ENCODE peak calls at places on chromosomes 6 and 20, in five cellular contexts. T, M, S, B and G are unnamed samples. For H3K27me3, the result is how much of the 10 kb centered on the place peaks cover.

GRCh38 chr6:52640170-52640569 is 30.7 kb upstream of the TMEM14A start:
- DNase-seq in T (no peak), M (no peak), S (no peak), B (peak), G (no peak)

GRCh38 chr6:12968290-12968689 is 251.7 kb downstream of the PHACTR1 start:
- DNase-seq in T (no peak), M (no peak), S (no peak), B (no peak), G (no peak)

GRCh38 chr6:74867286-74867685 is 338.6 kb downstream of the COL12A1 start:
- DNase-seq in T (no peak), M (no peak), S (no peak), B (no peak), G (no peak)

GRCh38 chr6:81023708-81024107 is 728.8 kb downstream of the TENT5A start:
- DNase-seq in T (no peak), M (no peak), S (no peak), B (no peak), G (no peak)

GRCh38 chr6:123016431-123017110 is 20.5 kb downstream of the CLVS2 start:
- DNase-seq in T (no peak), M (no peak), S (no peak), B (no peak), G (no peak)

GRCh38 chr6:147905721-147906120 is 397.2 kb downstream of the SAMD5 start:
- DNase-seq in T (no peak), M (no peak), S (no peak), B (no peak), G (no peak)

GRCh38 chr6:11785953-11786579 is 7.5 kb upstream of the ADTRP start:
- DNase-seq in T (peak), M (no peak), S (no peak), B (peak), G (no peak)

GRCh38 chr6:141463237-141463977 is 669.3 kb upstream of the GJE1 start:
- DNase-seq in T (peak), M (no peak), S (no peak), B (no peak), G (no peak)

GRCh38 chr6:136922680-136922996 is 537 bp downstream of the SLC35D3 start:
- DNase-seq in T (peak), M (no peak), S (no peak), B (no peak), G (no peak)

GRCh38 chr6:125066964-125067363 is 86.6 kb upstream of the TPD52L1 start:
- DNase-seq in T (peak), M (peak), S (no peak), B (no peak), G (no peak)

GRCh38 chr6:149129401-149130077 is 188.0 kb upstream of the TAB2 start:
- DNase-seq in T (no peak), M (peak), S (no peak), B (no peak), G (no peak)

GRCh38 chr6:125957845-125958244 is 1.3 kb downstream of the HINT3 start:
- DNase-seq in T (peak), M (peak), S (no peak), B (no peak), G (no peak)

GRCh38 chr6:439681-440167 is 48.2 kb downstream of the IRF4 start:
- DNase-seq in T (no peak), M (no peak), S (no peak), B (no peak), G (no peak)

GRCh38 chr20:51366155-51366886 is 176.2 kb downstream of the NFATC2 start:
- DNase-seq in T (no peak), M (peak), S (peak), B (peak), G (no peak)

GRCh38 chr6:33118525-33119123 is 42.8 kb downstream of the HLA-DPB1 start:
- DNase-seq in T (peak), M (no peak), S (no peak), B (no peak), G (no peak)

GRCh38 chr6:73585566-73586415 is 65.0 kb upstream of the EEF1A1 start:
- DNase-seq in T (peak), M (peak), S (no peak), B (peak), G (peak)

GRCh38 chr6:91088515-91088914 is 501.6 kb upstream of the MAP3K7 start:
- DNase-seq in T (no peak), M (no peak), S (no peak), B (no peak), G (no peak)

DNA sequence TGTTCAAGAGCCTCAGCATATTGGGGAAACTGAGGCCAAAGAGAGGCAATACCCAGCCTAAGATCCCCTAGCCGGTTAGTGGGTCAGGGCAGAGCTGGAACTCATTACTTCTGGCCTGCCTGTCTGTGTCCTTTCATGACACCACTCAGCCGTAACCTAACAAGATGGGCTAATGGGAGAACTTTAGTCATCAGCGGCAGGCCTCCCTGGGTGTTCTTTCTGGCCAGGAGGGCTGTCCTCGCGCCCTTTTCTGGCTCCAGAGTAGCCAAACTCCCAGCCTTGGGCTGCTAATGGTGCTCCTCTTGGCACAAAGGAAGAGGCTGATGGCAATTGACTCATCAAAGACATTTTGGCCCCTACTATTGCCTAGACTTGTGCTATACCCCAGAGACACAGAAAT is 76.6 kb downstream of the NCR2 start:
- DNase-seq in T (no peak), M (no peak), S (no peak), B (no peak), G (no peak)
- H3K27me3 ChIP-seq in T (under half), M (half or more), S (under half), B (under half), G (under half)

DNA sequence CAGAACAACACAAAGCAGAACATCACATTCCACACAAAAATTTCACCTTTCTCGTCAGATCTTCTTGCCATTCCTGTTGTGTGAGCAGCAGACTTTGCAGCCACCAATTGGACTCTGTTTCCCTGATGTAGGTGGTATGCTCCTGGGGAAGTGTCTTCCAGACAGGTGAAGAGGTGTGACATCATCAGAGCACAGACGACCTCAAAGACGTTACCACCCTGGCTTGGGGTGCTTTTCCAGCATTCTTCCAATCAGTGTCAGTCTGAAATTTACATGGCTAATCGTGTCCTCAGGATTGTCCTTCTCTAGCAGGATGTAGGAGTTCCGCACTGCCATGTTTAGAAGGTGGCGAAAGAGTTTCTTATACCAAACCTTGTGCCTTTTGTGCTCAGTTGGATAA is 31.6 kb upstream of the RIMS4 start:
- DNase-seq in T (no peak), M (no peak), S (no peak), B (no peak), G (no peak)
- H3K27me3 ChIP-seq in T (under half), M (half or more), S (under half), B (under half), G (under half)

GRCh38 chr6:1624071-1624847 is 14.5 kb downstream of the FOXC1 start:
- DNase-seq in T (no peak), M (no peak), S (no peak), B (no peak), G (no peak)
- H3K27me3 ChIP-seq in T (under half), M (under half), S (under half), B (under half), G (under half)

DNA sequence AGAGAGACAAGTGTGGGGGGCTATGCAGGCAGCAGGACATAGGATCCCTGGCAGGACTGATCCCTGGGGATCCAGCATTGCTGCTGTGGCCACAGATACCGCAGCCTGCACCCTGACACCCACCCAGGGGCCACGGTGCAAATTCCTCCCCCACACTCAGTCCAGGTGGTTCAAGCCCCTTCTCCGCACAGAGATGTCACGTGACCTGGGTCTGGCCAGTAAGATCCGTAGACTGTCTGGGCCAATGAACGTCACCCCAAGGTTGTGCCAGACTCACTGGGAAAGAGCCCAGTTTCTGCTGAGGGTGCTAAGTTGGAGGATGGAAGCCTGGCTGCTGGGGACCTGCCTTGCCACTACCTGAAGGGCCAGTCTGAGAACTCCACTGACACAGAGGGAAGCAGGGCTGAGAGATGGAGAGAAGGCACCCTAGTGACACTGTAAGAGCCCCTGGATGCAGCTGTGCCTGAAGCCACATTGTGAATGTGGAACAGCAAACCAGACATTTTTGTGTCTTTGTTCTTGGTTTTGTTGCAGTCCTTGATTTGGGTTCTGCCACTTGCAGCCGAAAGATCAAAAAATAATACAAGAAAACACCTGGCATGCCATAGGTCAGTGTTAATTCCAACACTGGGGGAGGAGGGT is 228.6 kb downstream of the PREX1 start:
- DNase-seq in T (no peak), M (no peak), S (peak), B (no peak), G (no peak)
- H3K27me3 ChIP-seq in T (under half), M (under half), S (under half), B (under half), G (under half)

DNA sequence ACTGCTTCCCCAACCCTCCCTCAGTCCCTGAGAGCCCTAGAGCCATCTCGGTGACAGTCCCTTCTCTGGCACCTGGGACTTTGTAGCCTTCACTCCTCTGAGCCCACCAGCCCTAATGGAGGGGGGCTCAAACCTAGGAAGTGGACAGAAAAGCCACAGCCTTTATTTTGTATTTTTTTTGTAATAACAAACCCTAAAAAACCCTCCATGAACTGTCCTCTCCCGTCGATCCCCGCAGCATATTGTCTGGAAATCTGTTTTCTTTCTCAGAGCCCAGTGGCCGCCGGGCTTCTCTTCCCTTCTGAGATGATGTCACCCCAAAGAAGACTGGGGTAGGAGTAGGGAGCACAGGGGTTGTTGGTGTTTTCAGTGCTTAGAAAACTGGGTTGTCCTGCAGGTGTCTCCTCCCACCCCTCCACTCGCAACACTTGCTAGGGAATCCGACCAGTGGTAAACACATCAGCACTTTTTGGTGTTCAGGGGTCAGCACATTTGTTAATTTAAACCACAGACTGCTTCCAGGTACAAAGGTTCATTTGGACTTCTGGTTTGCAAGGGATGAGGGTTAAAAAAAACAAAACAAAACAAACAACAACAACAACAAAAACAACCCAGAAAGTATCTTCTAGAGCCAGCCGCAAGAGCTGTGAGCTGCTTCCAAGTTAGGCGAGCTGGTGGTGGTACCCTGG is 9.9 kb downstream of the PAX1 start:
- DNase-seq in T (no peak), M (no peak), S (no peak), B (no peak), G (no peak)
- H3K27me3 ChIP-seq in T (under half), M (half or more), S (under half), B (under half), G (under half)

DNA sequence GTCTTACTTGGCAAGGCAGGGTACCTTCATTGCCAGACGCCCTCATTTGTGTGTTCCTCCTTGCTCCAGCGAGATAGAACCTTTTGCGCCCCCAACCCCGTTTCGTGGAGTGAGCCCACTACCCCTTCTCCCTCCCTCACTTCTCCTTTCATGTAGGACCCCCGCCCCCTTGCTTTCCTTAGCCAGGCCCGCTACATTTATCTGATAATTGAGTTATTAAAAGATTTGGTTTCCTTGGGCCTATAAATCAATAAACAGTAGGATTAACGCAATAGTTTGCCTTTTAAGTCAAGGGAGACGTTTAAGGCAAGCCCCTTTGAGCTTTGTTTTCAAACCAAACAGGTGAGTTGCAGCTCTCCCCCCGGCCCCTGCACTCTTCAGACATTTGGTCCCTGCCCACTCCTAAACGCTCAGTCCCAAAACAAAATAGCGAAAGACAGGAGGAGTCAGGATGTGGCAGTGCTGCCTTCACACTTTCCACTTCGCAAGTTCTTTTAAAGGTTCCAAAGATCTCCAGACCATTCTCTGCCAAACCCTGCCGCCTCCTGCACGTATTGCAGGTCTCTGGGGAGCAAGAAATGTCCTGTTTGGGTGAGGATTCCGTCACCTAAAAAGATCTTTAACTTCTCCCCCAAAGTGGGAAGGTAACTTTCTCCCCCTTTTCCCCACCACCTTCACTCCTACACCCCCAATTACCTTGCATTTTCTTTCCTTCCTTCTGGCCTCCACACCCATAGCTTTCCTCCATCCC is 27.6 kb downstream of the TFAP2B start:
- DNase-seq in T (no peak), M (no peak), S (no peak), B (no peak), G (no peak)
- H3K27me3 ChIP-seq in T (under half), M (under half), S (under half), B (under half), G (under half)

GRCh38 chr20:32013326-32013725 is 3.1 kb downstream of the CCM2L start:
- DNase-seq in T (no peak), M (no peak), S (no peak), B (no peak), G (no peak)
- H3K27me3 ChIP-seq in T (under half), M (half or more), S (under half), B (under half), G (under half)

GRCh38 chr20:62991863-62992262 is 14.9 kb downstream of the BHLHE23 start:
- DNase-seq in T (no peak), M (no peak), S (no peak), B (no peak), G (no peak)
- H3K27me3 ChIP-seq in T (under half), M (half or more), S (under half), B (under half), G (under half)